ENCODE peak calls at places on chromosomes 7 and 10, in six cellular contexts. H is OCI-M1, P is M059J, Q is HT1080, M is PC-9, U is neural crest cell. N is an unnamed sample.

GRCh38 chr10:124559372-124560132 is 97.9 kb downstream of the LHPP start:
- DNase-seq in H (no peak), P (no peak), Q (no peak), M (no peak), U (no peak), N (no peak)

GRCh38 chr7:142785841-142786250 is 15.1 kb downstream of the PRSS2 start:
- DNase-seq in H (no peak), P (no peak), Q (no peak), M (no peak), U (no peak), N (no peak)

GRCh38 chr7:604884-605531 is 85.4 kb upstream of the PDGFA start:
- DNase-seq in H (no peak), P (no peak), Q (no peak), M (no peak), U (no peak), N (peak; percentile 15)

GRCh38 chr10:102313221-102313896 is 68.0 kb downstream of the GBF1 start:
- DNase-seq in H (no peak), P (peak; percentile 38), Q (no peak), M (no peak), U (no peak), N (no peak)

GRCh38 chr10:16049050-16049449 is 188.7 kb upstream of the MINDY3 start:
- DNase-seq in H (peak; percentile 37), P (no peak), Q (peak; percentile 10), M (no peak), U (no peak), N (no peak)

GRCh38 chr7:94620703-94621118 is 35.2 kb downstream of the SGCE start:
- DNase-seq in H (peak; percentile 97), P (peak; percentile 98), Q (peak; percentile 99), M (peak; percentile 89), U (no peak), N (peak; percentile 32)

GRCh38 chr10:71067098-71067760 is 145.1 kb upstream of the UNC5B start:
- DNase-seq in H (peak; percentile 18), P (no peak), Q (no peak), M (no peak), U (no peak), N (no peak)

GRCh38 chr10:89516149-89516832 is 19.1 kb downstream of the SLC16A12 start:
- DNase-seq in H (no peak), P (peak; percentile 95), Q (peak; percentile 83), M (peak; percentile 55), U (no peak), N (peak; percentile 40)

GRCh38 chr7:149409889-149410288 is 51.0 kb downstream of the ZNF777 start:
- DNase-seq in H (no peak), P (no peak), Q (no peak), M (no peak), U (no peak), N (no peak)